ENCODE peak calls at places on chromosomes 4 and X, in six cellular contexts. One of them, this sample, is unnamed.

GRCh38 chrX:40333344-40333743 is 235.6 kb upstream of the BCOR start:
- DNase-seq in tibial nerve: no peak
- DNase-seq in upper lobe of left lung: no peak
- DNase-seq in ovary: no peak
- DNase-seq in stomach: no peak
- DNase-seq in sigmoid colon: no peak
- DNase-seq in this sample: no peak

GRCh38 chr4:145093638-145094037 is 4.4 kb downstream of the ANAPC10 start:
- DNase-seq in tibial nerve: no peak
- DNase-seq in upper lobe of left lung: no peak
- DNase-seq in ovary: no peak
- DNase-seq in stomach: no peak
- DNase-seq in sigmoid colon: no peak
- DNase-seq in this sample: no peak

GRCh38 chrX:24619647-24620046 is 27.5 kb downstream of the PCYT1B start:
- DNase-seq in tibial nerve: peak
- DNase-seq in upper lobe of left lung: peak
- DNase-seq in ovary: peak
- DNase-seq in stomach: no peak
- DNase-seq in sigmoid colon: no peak
- DNase-seq in this sample: no peak

GRCh38 chrX:132367984-132368383 is 120.9 kb downstream of the MBNL3 start:
- DNase-seq in tibial nerve: no peak
- DNase-seq in upper lobe of left lung: no peak
- DNase-seq in ovary: no peak
- DNase-seq in stomach: no peak
- DNase-seq in sigmoid colon: no peak
- DNase-seq in this sample: no peak

GRCh38 chrX:45063319-45064095 is 137.2 kb downstream of the DIPK2B start:
- DNase-seq in tibial nerve: no peak
- DNase-seq in upper lobe of left lung: no peak
- DNase-seq in ovary: no peak
- DNase-seq in stomach: no peak
- DNase-seq in sigmoid colon: no peak
- DNase-seq in this sample: no peak

GRCh38 chrX:78710146-78710545 is 37.4 kb upstream of the LPAR4 start:
- DNase-seq in tibial nerve: no peak
- DNase-seq in upper lobe of left lung: no peak
- DNase-seq in ovary: no peak
- DNase-seq in stomach: no peak
- DNase-seq in sigmoid colon: no peak
- DNase-seq in this sample: no peak

GRCh38 chr4:17605236-17605635 is 9.2 kb upstream of the MED28 start:
- DNase-seq in tibial nerve: no peak
- DNase-seq in upper lobe of left lung: no peak
- DNase-seq in ovary: no peak
- DNase-seq in stomach: no peak
- DNase-seq in sigmoid colon: no peak
- DNase-seq in this sample: no peak

GRCh38 chr4:23811045-23811620 is 78.7 kb downstream of the PPARGC1A start:
- DNase-seq in tibial nerve: no peak
- DNase-seq in upper lobe of left lung: no peak
- DNase-seq in ovary: no peak
- DNase-seq in stomach: no peak
- DNase-seq in sigmoid colon: no peak
- DNase-seq in this sample: no peak

GRCh38 chr4:38867478-38868054 is at the start of gene FAM114A1:
- DNase-seq in tibial nerve: peak
- DNase-seq in upper lobe of left lung: peak
- DNase-seq in ovary: peak
- DNase-seq in stomach: peak
- DNase-seq in sigmoid colon: peak
- DNase-seq in this sample: peak

GRCh38 chr4:65671402-65671801 is 1.1 kb upstream of the EPHA5 start:
- DNase-seq in tibial nerve: no peak
- DNase-seq in upper lobe of left lung: no peak
- DNase-seq in ovary: no peak
- DNase-seq in stomach: no peak
- DNase-seq in sigmoid colon: no peak
- DNase-seq in this sample: no peak

GRCh38 chr4:153084249-153084648 is 120.0 kb upstream of the TRIM2 start:
- DNase-seq in tibial nerve: no peak
- DNase-seq in upper lobe of left lung: no peak
- DNase-seq in ovary: no peak
- DNase-seq in stomach: no peak
- DNase-seq in sigmoid colon: no peak
- DNase-seq in this sample: no peak

GRCh38 chrX:39818071-39818470 is 279.7 kb downstream of the BCOR start:
- DNase-seq in tibial nerve: no peak
- DNase-seq in upper lobe of left lung: no peak
- DNase-seq in ovary: no peak
- DNase-seq in stomach: no peak
- DNase-seq in sigmoid colon: no peak
- DNase-seq in this sample: no peak

GRCh38 chrX:50801135-50801534 is 12.9 kb downstream of the SHROOM4 start:
- DNase-seq in tibial nerve: no peak
- DNase-seq in upper lobe of left lung: no peak
- DNase-seq in ovary: no peak
- DNase-seq in stomach: no peak
- DNase-seq in sigmoid colon: no peak
- DNase-seq in this sample: no peak

GRCh38 chrX:2540426-2540942 is 39.7 kb upstream of the DHRSX start:
- DNase-seq in tibial nerve: no peak
- DNase-seq in upper lobe of left lung: no peak
- DNase-seq in ovary: no peak
- DNase-seq in stomach: no peak
- DNase-seq in sigmoid colon: no peak
- DNase-seq in this sample: no peak

GRCh38 chrX:2183193-2183725 is 317.5 kb downstream of the DHRSX start:
- DNase-seq in tibial nerve: no peak
- DNase-seq in upper lobe of left lung: no peak
- DNase-seq in ovary: no peak
- DNase-seq in stomach: no peak
- DNase-seq in sigmoid colon: no peak
- DNase-seq in this sample: no peak

GRCh38 chrX:11188664-11189063 is 77.5 kb downstream of the HCCS start:
- DNase-seq in tibial nerve: no peak
- DNase-seq in upper lobe of left lung: no peak
- DNase-seq in ovary: no peak
- DNase-seq in stomach: no peak
- DNase-seq in sigmoid colon: no peak
- DNase-seq in this sample: no peak

GRCh38 chr4:104494822-104495559 is at the start of gene CXXC4:
- DNase-seq in tibial nerve: peak
- DNase-seq in upper lobe of left lung: peak
- DNase-seq in ovary: peak
- DNase-seq in stomach: peak
- DNase-seq in sigmoid colon: peak
- DNase-seq in this sample: peak
- TF ChIP-seq POLR2A in tibial nerve: no peak
- TF ChIP-seq POLR2A in upper lobe of left lung: peak
- TF ChIP-seq POLR2A in ovary: peak
- TF ChIP-seq POLR2A in stomach: no peak
- TF ChIP-seq POLR2A in sigmoid colon: no peak
- TF ChIP-seq POLR2A in this sample: no peak

GRCh38 chr4:141246683-141247429 is 26.2 kb downstream of the ZNF330 start:
- DNase-seq in tibial nerve: no peak
- DNase-seq in upper lobe of left lung: no peak
- DNase-seq in ovary: no peak
- DNase-seq in stomach: no peak
- DNase-seq in sigmoid colon: no peak
- DNase-seq in this sample: no peak
- TF ChIP-seq EP300 in tibial nerve: no peak
- TF ChIP-seq EP300 in upper lobe of left lung: no peak
- TF ChIP-seq EP300 in ovary: no peak
- TF ChIP-seq EP300 in stomach: no peak
- TF ChIP-seq EP300 in sigmoid colon: no peak
- TF ChIP-seq EP300 in this sample: no peak

GRCh38 chr4:98775672-98776071 is 117.3 kb upstream of the TSPAN5 start:
- DNase-seq in tibial nerve: no peak
- DNase-seq in upper lobe of left lung: no peak
- DNase-seq in ovary: no peak
- DNase-seq in stomach: no peak
- DNase-seq in sigmoid colon: no peak
- DNase-seq in this sample: no peak

GRCh38 chr4:98778206-98778605 is 119.8 kb upstream of the TSPAN5 start:
- DNase-seq in tibial nerve: no peak
- DNase-seq in upper lobe of left lung: no peak
- DNase-seq in ovary: no peak
- DNase-seq in stomach: no peak
- DNase-seq in sigmoid colon: no peak
- DNase-seq in this sample: no peak

GRCh38 chr4:98771959-98772619 is 113.7 kb upstream of the TSPAN5 start:
- DNase-seq in tibial nerve: no peak
- DNase-seq in upper lobe of left lung: no peak
- DNase-seq in ovary: no peak
- DNase-seq in stomach: no peak
- DNase-seq in sigmoid colon: no peak
- DNase-seq in this sample: no peak

GRCh38 chr4:98779021-98779420 is 120.6 kb upstream of the TSPAN5 start:
- DNase-seq in tibial nerve: no peak
- DNase-seq in upper lobe of left lung: no peak
- DNase-seq in ovary: no peak
- DNase-seq in stomach: no peak
- DNase-seq in sigmoid colon: no peak
- DNase-seq in this sample: no peak

DNA sequence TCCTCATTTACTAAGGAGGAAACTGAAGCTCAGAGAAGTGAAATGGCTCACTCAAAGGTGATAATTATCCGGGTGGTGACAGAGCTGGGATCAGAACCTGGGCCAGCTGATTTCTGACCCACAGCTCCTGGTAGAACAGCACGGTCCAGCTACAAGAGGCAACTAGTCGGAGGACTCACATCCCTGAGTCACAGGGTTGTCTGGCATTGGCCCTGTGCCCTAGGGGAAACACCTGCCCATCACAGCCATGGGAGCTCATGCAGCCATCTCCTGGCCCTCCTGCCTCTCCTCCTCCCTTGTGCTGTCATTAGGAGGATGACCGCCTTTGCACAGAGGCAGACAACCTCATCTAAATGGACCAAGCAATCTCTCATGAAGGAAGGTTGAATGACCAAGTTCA is 115.2 kb upstream of the TSPAN5 start:
- DNase-seq in tibial nerve: no peak
- DNase-seq in upper lobe of left lung: no peak
- DNase-seq in ovary: no peak
- DNase-seq in stomach: no peak
- DNase-seq in sigmoid colon: no peak
- DNase-seq in this sample: no peak
- TF ChIP-seq POLR2A in tibial nerve: no peak
- TF ChIP-seq POLR2A in upper lobe of left lung: no peak
- TF ChIP-seq POLR2A in ovary: no peak
- TF ChIP-seq POLR2A in stomach: no peak
- TF ChIP-seq POLR2A in sigmoid colon: no peak
- TF ChIP-seq POLR2A in this sample: no peak

DNA sequence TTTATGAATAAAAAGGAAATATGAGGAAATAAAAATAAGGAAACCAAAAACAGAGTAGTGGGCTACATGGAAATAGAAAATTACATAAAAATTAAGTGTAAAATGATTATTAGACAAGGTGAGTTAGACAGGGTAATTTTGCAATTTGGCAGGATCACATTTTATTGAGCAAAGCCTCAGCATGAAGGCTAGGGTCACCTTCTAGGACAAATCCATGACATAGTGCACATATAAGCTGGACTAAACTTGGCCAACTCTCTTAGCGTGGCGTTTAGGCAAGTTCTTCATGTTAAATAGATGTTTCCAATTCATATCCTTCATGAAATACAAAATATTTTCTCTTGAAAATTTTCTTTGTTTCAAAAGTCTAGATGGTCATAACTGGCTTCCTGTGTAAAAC is 25.7 kb upstream of the UGT2B7 start:
- DNase-seq in tibial nerve: no peak
- DNase-seq in upper lobe of left lung: no peak
- DNase-seq in ovary: no peak
- DNase-seq in stomach: no peak
- DNase-seq in sigmoid colon: no peak
- DNase-seq in this sample: no peak
- TF ChIP-seq EP300 in tibial nerve: no peak
- TF ChIP-seq EP300 in upper lobe of left lung: no peak
- TF ChIP-seq EP300 in ovary: no peak
- TF ChIP-seq EP300 in stomach: no peak
- TF ChIP-seq EP300 in sigmoid colon: no peak
- TF ChIP-seq EP300 in this sample: no peak

GRCh38 chr4:183504064-183504929 is 561 bp upstream of the ING2 start:
- DNase-seq in tibial nerve: peak
- DNase-seq in upper lobe of left lung: peak
- DNase-seq in ovary: peak
- DNase-seq in stomach: peak
- DNase-seq in sigmoid colon: peak
- DNase-seq in this sample: peak
- TF ChIP-seq POLR2A in tibial nerve: peak
- TF ChIP-seq POLR2A in upper lobe of left lung: peak
- TF ChIP-seq POLR2A in ovary: peak
- TF ChIP-seq POLR2A in stomach: no peak
- TF ChIP-seq POLR2A in sigmoid colon: no peak
- TF ChIP-seq POLR2A in this sample: peak

GRCh38 chr4:109702950-109703663 is at the start of gene CASP6:
- DNase-seq in tibial nerve: peak
- DNase-seq in upper lobe of left lung: peak
- DNase-seq in ovary: peak
- DNase-seq in stomach: peak
- DNase-seq in sigmoid colon: peak
- DNase-seq in this sample: peak
- TF ChIP-seq EP300 in tibial nerve: no peak
- TF ChIP-seq EP300 in upper lobe of left lung: no peak
- TF ChIP-seq EP300 in ovary: no peak
- TF ChIP-seq EP300 in stomach: no peak
- TF ChIP-seq EP300 in sigmoid colon: no peak
- TF ChIP-seq EP300 in this sample: no peak

This sample was measured in suprapubic skin.